ENCODE peak calls at places on chromosomes 3 and 15, in seven cellular contexts. E is spleen, M is astrocyte of the spinal cord, T is foreskin fibroblast, J is GM23338, I is suprapubic skin, P is endodermal cell. L is an unnamed sample.

GRCh38 chr3:87227835-87228144 is 681 bp downstream of the CHMP2B start:
- DNase-seq in M (no peak), P (no peak), I (no peak), E (no peak), J (peak), T (no peak), L (peak)

GRCh38 chr15:72239652-72240051 is 8.7 kb upstream of the PKM start:
- DNase-seq in I (no peak), T (no peak), J (no peak), E (no peak), P (no peak), M (no peak), L (no peak)

GRCh38 chr3:186680869-186681268 is 15.1 kb downstream of the HRG start:
- DNase-seq in J (no peak), M (no peak), I (no peak), P (no peak), T (no peak), E (no peak), L (no peak)

GRCh38 chr3:39135170-39135805 is 18.1 kb downstream of the CSRNP1 start:
- DNase-seq in M (no peak), I (no peak), T (no peak), P (no peak), E (no peak), J (no peak), L (no peak)

GRCh38 chr3:183481582-183481981 is 53.2 kb upstream of the MCF2L2 start:
- DNase-seq in E (no peak), P (peak), I (no peak), M (no peak), J (no peak), T (no peak), L (no peak)

GRCh38 chr3:87247086-87247781 is 20.1 kb downstream of the CHMP2B start:
- DNase-seq in J (no peak), T (peak), P (no peak), M (no peak), E (no peak), I (no peak), L (no peak)

GRCh38 chr3:105944721-105945120 is 75.9 kb upstream of the CBLB start:
- DNase-seq in E (no peak), J (no peak), I (no peak), T (peak), M (peak), P (no peak), L (peak)

GRCh38 chr3:44048196-44048924 is 193.3 kb upstream of the TOPAZ1 start:
- DNase-seq in E (no peak), T (no peak), M (peak), J (peak), I (no peak), P (no peak), L (peak)

GRCh38 chr3:183500981-183501704 is 54.4 kb downstream of the KLHL6 start:
- DNase-seq in J (no peak), E (no peak), M (no peak), P (peak), T (no peak), I (no peak), L (no peak)

GRCh38 chr15:77527164-77527778 is 105.4 kb downstream of the LINGO1 start:
- DNase-seq in T (peak), P (peak), E (peak), M (peak), I (peak), J (peak), L (peak)

GRCh38 chr15:98126326-98127090 is 166.0 kb downstream of the ARRDC4 start:
- DNase-seq in I (no peak), J (no peak), T (peak), M (no peak), P (no peak), E (no peak), L (peak)

GRCh38 chr3:112018712-112019111 is 15.8 kb upstream of the TMPRSS7 start:
- DNase-seq in J (no peak), I (no peak), E (no peak), M (no peak), T (no peak), P (no peak), L (no peak)

GRCh38 chr15:81275711-81276417 is 48.1 kb downstream of the STARD5 start:
- DNase-seq in T (no peak), J (no peak), I (no peak), E (no peak), M (no peak), P (no peak), L (peak)

GRCh38 chr3:102259636-102260035 is 175.2 kb upstream of the ZPLD1 start:
- DNase-seq in E (no peak), T (no peak), M (no peak), I (no peak), J (no peak), P (no peak), L (no peak)

GRCh38 chr3:187639912-187640822 is 30.0 kb downstream of the SST start:
- DNase-seq in M (no peak), P (no peak), I (no peak), T (no peak), J (no peak), E (no peak), L (no peak)

GRCh38 chr3:30081904-30082303 is 524.5 kb upstream of the TGFBR2 start:
- DNase-seq in P (no peak), T (no peak), M (no peak), E (no peak), I (no peak), J (no peak), L (no peak)

GRCh38 chr3:49465269-49466034 is 4.6 kb upstream of the DAG1 start:
- DNase-seq in M (no peak), E (no peak), P (peak), I (no peak), J (no peak), T (no peak), L (peak)

GRCh38 chr3:58724376-58724775 is 57.8 kb upstream of the FAM3D start:
- DNase-seq in P (no peak), M (no peak), J (no peak), E (no peak), T (no peak), I (no peak), L (no peak)

GRCh38 chr15:35583863-35584528 is 38.0 kb upstream of the DPH6 start:
- DNase-seq in J (no peak), P (no peak), M (peak), E (no peak), T (no peak), I (no peak), L (peak)

GRCh38 chr3:55576621-55577020 is 89.5 kb upstream of the WNT5A start:
- DNase-seq in J (peak), T (no peak), I (no peak), P (no peak), M (no peak), E (no peak), L (no peak)

GRCh38 chr3:49244589-49245205 is 32.3 kb downstream of the C3orf62 start:
- DNase-seq in P (no peak), T (peak), J (no peak), E (no peak), M (no peak), I (no peak), L (no peak)

GRCh38 chr3:43855674-43856299 is 165.0 kb downstream of the ABHD5 start:
- DNase-seq in E (no peak), T (peak), J (peak), P (peak), M (peak), I (no peak), L (peak)

GRCh38 chr15:84949043-84949442 is 32.6 kb upstream of the PDE8A start:
- DNase-seq in P (no peak), E (no peak), J (no peak), I (no peak), M (peak), T (peak), L (peak)

GRCh38 chr3:162742159-162742717 is 1245.6 kb downstream of the OTOL1 start:
- DNase-seq in J (no peak), I (no peak), M (no peak), T (no peak), P (no peak), E (no peak), L (no peak)

GRCh38 chr3:127680790-127681189 is 8.0 kb downstream of the ABTB1 start:
- DNase-seq in E (peak), I (peak), T (no peak), P (no peak), M (no peak), J (no peak), L (no peak)

GRCh38 chr3:15768421-15769255 is 29.1 kb downstream of the ANKRD28 start:
- DNase-seq in J (no peak), E (no peak), P (no peak), T (peak), M (peak), I (no peak), L (peak)

GRCh38 chr15:85488997-85489396 is 108.6 kb downstream of the AKAP13 start:
- DNase-seq in M (no peak), E (no peak), J (no peak), I (no peak), T (no peak), P (no peak), L (no peak)

GRCh38 chr3:52236424-52236886 is 2.5 kb downstream of the TWF2 start:
- DNase-seq in I (no peak), P (no peak), J (no peak), T (no peak), E (peak), M (no peak), L (no peak)

GRCh38 chr3:139527287-139527686 is 12.3 kb downstream of the RBP1 start:
- DNase-seq in T (no peak), I (no peak), J (no peak), E (no peak), M (no peak), P (no peak), L (no peak)

GRCh38 chr3:122497425-122497824 is 17.3 kb downstream of the KPNA1 start:
- DNase-seq in E (no peak), J (no peak), M (peak), P (no peak), T (peak), I (no peak), L (peak)

GRCh38 chr15:35545316-35545824 is 595 bp downstream of the DPH6 start:
- DNase-seq in E (peak), I (peak), P (no peak), J (peak), T (peak), M (peak), L (peak)

GRCh38 chr3:113769551-113769950 is 22.7 kb downstream of the ATP6V1A start:
- DNase-seq in P (no peak), J (no peak), M (peak), I (no peak), T (peak), E (no peak), L (peak)

GRCh38 chr3:46607603-46608028 is 4.7 kb upstream of the FAM240A start:
- DNase-seq in P (peak), E (no peak), T (no peak), M (peak), J (peak), I (peak), L (peak)
- TF ChIP-seq CTCF in P (peak), E (no peak), T (no peak), M (peak), J (peak), I (peak), L (no peak)

GRCh38 chr3:196207833-196208607 is 3.2 kb downstream of the ZDHHC19 start:
- DNase-seq in E (peak), J (peak), I (peak), M (no peak), P (peak), T (peak), L (no peak)
- H3K4me3 ChIP-seq in E (peak), J (peak), I (peak), M (peak), P (peak), T (peak), L (peak)

GRCh38 chr3:60149501-60149900 is 1099.7 kb upstream of the CFAP20DC start:
- DNase-seq in J (no peak), P (no peak), I (no peak), T (no peak), M (no peak), E (no peak), L (no peak)
- TF ChIP-seq CTCF in J (no peak), P (no peak), I (no peak), T (no peak), M (no peak), E (no peak), L (no peak)

GRCh38 chr15:36877796-36878744 is 222.3 kb downstream of the MEIS2 start:
- DNase-seq in M (no peak), T (no peak), J (peak), E (no peak), P (peak), I (no peak), L (no peak)
- H3K4me3 ChIP-seq in M (no peak), T (no peak), J (peak), E (peak), P (peak), I (no peak), L (no peak)

DNA sequence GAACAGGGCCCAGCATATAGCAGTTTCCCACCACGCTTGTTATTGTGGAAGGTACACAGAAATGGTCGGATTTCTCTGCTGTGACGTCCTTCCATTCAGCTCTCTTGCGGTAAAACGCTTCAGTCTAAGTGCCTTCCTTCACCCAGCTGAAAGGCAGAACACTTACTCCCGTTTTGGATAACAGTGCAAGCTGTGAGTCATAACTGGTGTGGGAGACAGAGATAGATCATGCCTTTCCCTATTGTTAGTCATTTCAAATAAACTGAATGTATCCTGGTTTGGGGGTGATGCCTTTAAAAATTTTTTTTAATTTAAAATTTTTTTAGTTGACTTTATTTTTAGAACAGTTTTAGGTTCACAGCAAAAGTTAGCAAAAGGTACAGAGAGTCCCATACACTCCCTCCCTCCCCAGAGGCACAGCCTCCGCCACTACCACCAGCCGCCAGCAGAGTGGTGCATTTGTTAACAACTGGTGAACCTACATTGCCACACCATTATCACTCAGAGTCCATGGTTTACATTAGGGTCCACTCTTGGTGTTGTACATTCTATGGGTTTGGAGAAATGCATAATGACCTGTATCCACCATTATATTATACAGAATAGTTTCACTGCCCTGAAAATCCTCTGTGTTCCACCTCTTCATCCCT is 94.9 kb upstream of the NSMCE3 start:
- DNase-seq in I (no peak), P (peak), T (peak), J (peak), E (no peak), M (peak), L (peak)
- TF ChIP-seq CTCF in I (no peak), P (peak), T (no peak), J (peak), E (no peak), M (peak), L (peak)

L was measured in fibroblast of the aortic adventitia.